ENCODE peak calls at places on chromosome 1, in seven cellular contexts. O is GM12891, F is endothelial cell of umbilical vein, N is vagina, Z is sigmoid colon, I is breast epithelium, V is prostate gland. T is an unnamed sample.

GRCh38 chr1:89873757-89874156 is 52.9 kb downstream of the LRRC8D start:
- DNase-seq in O (no peak), Z (no peak), F (peak; percentile 76), I (no peak), N (no peak), V (no peak), T (no peak)

GRCh38 chr1:207805841-207806421 is 54.1 kb downstream of the CD46 start:
- DNase-seq in N (no peak), O (no peak), Z (peak; percentile 96), V (peak; percentile 45), I (no peak), F (peak; percentile 87), T (no peak)

GRCh38 chr1:117070124-117070523 is 10.0 kb downstream of the TTF2 start:
- DNase-seq in N (no peak), V (no peak), I (no peak), F (no peak), O (no peak), Z (no peak), T (no peak)

GRCh38 chr1:155323729-155324040 is 3.0 kb downstream of the RUSC1 start:
- DNase-seq in I (peak; percentile 80), N (no peak), Z (peak; percentile 96), V (peak; percentile 84), F (peak; percentile 94), O (peak; percentile 81), T (peak; percentile 81)

GRCh38 chr1:239771550-239771949 is 320.1 kb upstream of the FMN2 start:
- DNase-seq in N (no peak), V (no peak), I (no peak), F (no peak), Z (no peak), O (no peak), T (no peak)

GRCh38 chr1:65020774-65021173 is 54.4 kb upstream of the JAK1 start:
- DNase-seq in I (no peak), F (peak; percentile 14), Z (no peak), O (no peak), V (no peak), N (no peak), T (no peak)

GRCh38 chr1:162023547-162024501 is at the start of gene OLFML2B:
- DNase-seq in I (peak; percentile 58), N (no peak), V (peak; percentile 50), Z (peak; percentile 89), F (peak; percentile 70), O (peak; percentile 47), T (peak; percentile 56)

GRCh38 chr1:46183119-46183842 is 7.0 kb upstream of the P3R3URF start:
- DNase-seq in N (no peak), V (peak; percentile 97), I (peak; percentile 81), O (no peak), F (peak; percentile 97), Z (peak; percentile 72), T (no peak)

GRCh38 chr1:155990340-155990739 is 12.0 kb upstream of the ARHGEF2 start:
- DNase-seq in V (no peak), F (no peak), O (no peak), N (no peak), I (no peak), Z (no peak), T (no peak)

GRCh38 chr1:96388421-96389310 is 332.9 kb upstream of the PTBP2 start:
- DNase-seq in O (no peak), I (no peak), Z (no peak), V (no peak), N (no peak), F (peak; percentile 98), T (no peak)

GRCh38 chr1:28281608-28282425 is 22.5 kb downstream of the SESN2 start:
- DNase-seq in Z (no peak), I (no peak), F (no peak), N (no peak), V (no peak), O (no peak), T (no peak)

GRCh38 chr1:235021815-235022214 is 106.8 kb downstream of the TOMM20 start:
- DNase-seq in N (no peak), F (no peak), I (no peak), O (no peak), V (no peak), Z (peak; percentile 35), T (no peak)

GRCh38 chr1:155940531-155940992 is 876 bp upstream of the RXFP4 start:
- DNase-seq in O (no peak), I (no peak), V (no peak), F (peak; percentile 84), Z (no peak), N (no peak), T (no peak)

GRCh38 chr1:10901091-10901893 is 104.8 kb upstream of the CASZ1 start:
- DNase-seq in V (peak; percentile 62), O (no peak), F (no peak), Z (no peak), I (peak; percentile 72), N (no peak), T (no peak)

GRCh38 chr1:237834048-237834447 is 56.7 kb downstream of the ZP4 start:
- DNase-seq in O (no peak), N (no peak), V (no peak), F (no peak), I (no peak), Z (no peak), T (no peak)

GRCh38 chr1:185534806-185535205 is 199.4 kb upstream of the HMCN1 start:
- DNase-seq in O (no peak), Z (no peak), I (no peak), N (no peak), F (peak; percentile 64), V (peak; percentile 81), T (no peak)

GRCh38 chr1:8396912-8397406 is 79.0 kb downstream of the SLC45A1 start:
- DNase-seq in O (no peak), V (no peak), Z (peak; percentile 89), I (no peak), N (no peak), F (peak; percentile 71), T (no peak)

GRCh38 chr1:176989754-176990153 is 174.8 kb downstream of the ASTN1 start:
- DNase-seq in I (no peak), O (no peak), Z (no peak), N (no peak), V (no peak), F (no peak), T (no peak)

GRCh38 chr1:116415699-116416533 is 42.9 kb downstream of the ATP1A1 start:
- DNase-seq in Z (no peak), O (no peak), F (no peak), V (no peak), N (peak; percentile 93), I (no peak), T (no peak)

GRCh38 chr1:150808851-150809250 is 791 bp upstream of the CTSK start:
- DNase-seq in Z (no peak), O (no peak), F (no peak), I (no peak), V (no peak), N (no peak), T (no peak)

GRCh38 chr1:195908121-195908520 is 700.1 kb downstream of the KCNT2 start:
- DNase-seq in V (no peak), I (no peak), O (no peak), F (peak; percentile 22), Z (no peak), N (no peak), T (no peak)

GRCh38 chr1:160359559-160360226 is 7.2 kb upstream of the NHLH1 start:
- DNase-seq in I (no peak), O (no peak), Z (no peak), F (no peak), V (no peak), N (no peak), T (no peak)

GRCh38 chr1:66831529-66832239 is 30.6 kb upstream of the INSL5 start:
- DNase-seq in I (no peak), Z (no peak), V (no peak), O (no peak), N (no peak), F (no peak), T (no peak)

DNA sequence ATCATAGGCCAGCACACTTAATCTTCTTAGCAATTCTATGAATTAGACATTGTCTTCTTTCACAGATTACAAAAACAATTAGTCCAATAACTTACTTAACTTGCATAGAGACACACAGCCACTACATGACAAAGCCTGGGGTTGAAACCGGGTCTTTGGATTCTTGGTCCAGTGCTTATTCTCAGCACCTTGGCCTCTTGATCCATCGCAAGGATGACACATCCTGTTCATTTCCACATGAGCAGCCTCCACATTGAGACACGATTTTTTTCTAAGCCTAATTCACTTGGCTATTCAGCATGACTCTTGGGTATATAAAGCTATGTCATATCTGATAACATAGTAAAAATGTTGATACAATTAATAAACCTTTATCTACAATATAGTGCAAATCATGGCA is 221.0 kb upstream of the FOXD3 start:
- DNase-seq in I (no peak), F (no peak), Z (no peak), N (no peak), V (no peak), O (no peak), T (no peak)
- TF ChIP-seq POLR2AphosphoS5 in I (no peak), F (no peak), Z (no peak), N (no peak), V (no peak), O (no peak), T (no peak)

GRCh38 chr1:43639990-43640794 is 9.8 kb upstream of the KDM4A start:
- DNase-seq in O (no peak), V (no peak), F (no peak), Z (no peak), N (no peak), I (no peak), T (no peak)
- TF ChIP-seq POLR2A in O (no peak), V (no peak), F (no peak), Z (no peak), N (no peak), I (no peak), T (no peak)

GRCh38 chr1:209106861-209107260 is 476.7 kb upstream of the CAMK1G start:
- DNase-seq in N (no peak), Z (no peak), I (no peak), F (no peak), O (no peak), V (no peak), T (no peak)
- TF ChIP-seq POLR2AphosphoS5 in N (no peak), Z (no peak), I (no peak), F (no peak), O (no peak), V (no peak), T (no peak)

GRCh38 chr1:180646093-180646492 is 14.3 kb downstream of the XPR1 start:
- DNase-seq in O (no peak), Z (no peak), F (no peak), V (no peak), N (no peak), I (no peak), T (no peak)

GRCh38 chr1:180641662-180642061 is 9.8 kb downstream of the XPR1 start:
- DNase-seq in F (no peak), N (no peak), Z (no peak), V (no peak), I (no peak), O (no peak), T (no peak)

GRCh38 chr1:180644526-180645206 is 12.8 kb downstream of the XPR1 start:
- DNase-seq in Z (no peak), F (no peak), N (no peak), O (no peak), I (no peak), V (no peak), T (no peak)

GRCh38 chr1:180642781-180643180 is 11.0 kb downstream of the XPR1 start:
- DNase-seq in N (no peak), V (no peak), Z (no peak), I (no peak), F (no peak), O (no peak), T (no peak)

DNA sequence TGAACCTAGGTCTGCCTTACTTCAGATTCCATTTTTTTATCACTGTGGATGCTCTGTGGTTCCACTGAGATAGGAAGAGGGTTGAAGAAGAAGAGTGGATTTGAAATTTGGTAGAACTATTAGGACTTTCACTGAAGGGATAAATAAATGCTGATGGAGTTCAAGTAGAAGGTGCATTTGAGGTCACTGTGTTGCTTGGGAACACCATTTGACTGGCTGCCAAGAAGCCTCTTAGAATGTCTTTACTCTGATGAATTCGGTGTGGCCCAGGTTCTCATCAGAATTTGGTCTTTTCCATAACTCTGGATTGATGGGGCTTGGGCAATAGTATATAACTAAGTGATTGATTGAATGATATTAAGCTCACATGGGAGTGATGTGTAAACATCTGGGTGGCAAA is 11.9 kb downstream of the XPR1 start:
- DNase-seq in F (no peak), Z (no peak), O (no peak), V (peak; percentile 7), I (no peak), N (no peak), T (no peak)
- TF ChIP-seq POLR2A in F (no peak), Z (no peak), O (no peak), V (no peak), I (no peak), N (no peak), T (no peak)

T was measured in GM12892.